ENCODE peak calls at places on chromosomes 12 and 14, in seven cellular contexts. One of them, this sample, is unnamed.

GRCh38 chr12:104190151-104190550 is 25.4 kb upstream of the TXNRD1 start:
- DNase-seq in HCT116: no peak
- DNase-seq in GM12878: no peak
- DNase-seq in H1: no peak
- DNase-seq in SK-N-SH: no peak
- DNase-seq in HepG2: no peak
- DNase-seq in K562: no peak
- DNase-seq in this sample: no peak

GRCh38 chr12:66662179-66662578 is 16.7 kb downstream of the GRIP1 start:
- DNase-seq in HCT116: no peak
- DNase-seq in GM12878: no peak
- DNase-seq in H1: no peak
- DNase-seq in SK-N-SH: no peak
- DNase-seq in HepG2: no peak
- DNase-seq in K562: no peak
- DNase-seq in this sample: peak

GRCh38 chr14:94663965-94664704 is 51.9 kb downstream of the SERPINA3 start:
- DNase-seq in HCT116: no peak
- DNase-seq in GM12878: no peak
- DNase-seq in H1: no peak
- DNase-seq in SK-N-SH: no peak
- DNase-seq in HepG2: no peak
- DNase-seq in K562: no peak
- DNase-seq in this sample: no peak

GRCh38 chr14:31360919-31361662 is 59.3 kb downstream of the HEATR5A start:
- DNase-seq in HCT116: no peak
- DNase-seq in GM12878: no peak
- DNase-seq in H1: no peak
- DNase-seq in SK-N-SH: no peak
- DNase-seq in HepG2: no peak
- DNase-seq in K562: no peak
- DNase-seq in this sample: no peak

GRCh38 chr12:132622437-132623071 is 4.0 kb downstream of the P2RX2 start:
- DNase-seq in HCT116: no peak
- DNase-seq in GM12878: no peak
- DNase-seq in H1: no peak
- DNase-seq in SK-N-SH: no peak
- DNase-seq in HepG2: no peak
- DNase-seq in K562: no peak
- DNase-seq in this sample: peak

GRCh38 chr12:26831959-26832816 is 806 bp downstream of the ITPR2 start:
- DNase-seq in HCT116: peak
- DNase-seq in GM12878: no peak
- DNase-seq in H1: peak
- DNase-seq in SK-N-SH: peak
- DNase-seq in HepG2: peak
- DNase-seq in K562: peak
- DNase-seq in this sample: peak

GRCh38 chr12:41485203-41485602 is 297.1 kb downstream of the PDZRN4 start:
- DNase-seq in HCT116: no peak
- DNase-seq in GM12878: no peak
- DNase-seq in H1: no peak
- DNase-seq in SK-N-SH: no peak
- DNase-seq in HepG2: no peak
- DNase-seq in K562: no peak
- DNase-seq in this sample: no peak

GRCh38 chr14:58638231-58639205 is 756 bp downstream of the DACT1 start:
- DNase-seq in HCT116: no peak
- DNase-seq in GM12878: no peak
- DNase-seq in H1: peak
- DNase-seq in SK-N-SH: peak
- DNase-seq in HepG2: no peak
- DNase-seq in K562: no peak
- DNase-seq in this sample: no peak

GRCh38 chr14:26427059-26427458 is 170.8 kb downstream of the NOVA1 start:
- DNase-seq in HCT116: no peak
- DNase-seq in GM12878: no peak
- DNase-seq in H1: no peak
- DNase-seq in SK-N-SH: no peak
- DNase-seq in HepG2: no peak
- DNase-seq in K562: no peak
- DNase-seq in this sample: no peak

GRCh38 chr12:50568338-50569155 is 63.8 kb downstream of the DIP2B start:
- DNase-seq in HCT116: no peak
- DNase-seq in GM12878: no peak
- DNase-seq in H1: no peak
- DNase-seq in SK-N-SH: no peak
- DNase-seq in HepG2: no peak
- DNase-seq in K562: no peak
- DNase-seq in this sample: no peak

GRCh38 chr12:77167801-77168200 is 102.4 kb upstream of the E2F7 start:
- DNase-seq in HCT116: no peak
- DNase-seq in GM12878: no peak
- DNase-seq in H1: no peak
- DNase-seq in SK-N-SH: no peak
- DNase-seq in HepG2: no peak
- DNase-seq in K562: no peak
- DNase-seq in this sample: no peak

GRCh38 chr14:65301862-65302539 is 110.5 kb upstream of the FUT8 start:
- DNase-seq in HCT116: no peak
- DNase-seq in GM12878: peak
- DNase-seq in H1: no peak
- DNase-seq in SK-N-SH: no peak
- DNase-seq in HepG2: peak
- DNase-seq in K562: peak
- DNase-seq in this sample: no peak

GRCh38 chr12:74449872-74450271 is 87.8 kb upstream of the ATXN7L3B start:
- DNase-seq in HCT116: peak
- DNase-seq in GM12878: no peak
- DNase-seq in H1: no peak
- DNase-seq in SK-N-SH: no peak
- DNase-seq in HepG2: no peak
- DNase-seq in K562: no peak
- DNase-seq in this sample: no peak

GRCh38 chr14:34220311-34220710 is 241.7 kb downstream of the SPTSSA start:
- DNase-seq in HCT116: no peak
- DNase-seq in GM12878: no peak
- DNase-seq in H1: no peak
- DNase-seq in SK-N-SH: no peak
- DNase-seq in HepG2: no peak
- DNase-seq in K562: no peak
- DNase-seq in this sample: no peak

GRCh38 chr12:96047621-96048211 is 12.3 kb upstream of the LTA4H start:
- DNase-seq in HCT116: peak
- DNase-seq in GM12878: peak
- DNase-seq in H1: no peak
- DNase-seq in SK-N-SH: no peak
- DNase-seq in HepG2: peak
- DNase-seq in K562: no peak
- DNase-seq in this sample: peak

GRCh38 chr12:49798248-49798647 is 30.0 kb downstream of the NCKAP5L start:
- DNase-seq in HCT116: no peak
- DNase-seq in GM12878: no peak
- DNase-seq in H1: no peak
- DNase-seq in SK-N-SH: no peak
- DNase-seq in HepG2: no peak
- DNase-seq in K562: no peak
- DNase-seq in this sample: no peak

GRCh38 chr12:109847166-109847700 is 14.0 kb upstream of the TRPV4 start:
- DNase-seq in HCT116: no peak
- DNase-seq in GM12878: no peak
- DNase-seq in H1: no peak
- DNase-seq in SK-N-SH: no peak
- DNase-seq in HepG2: no peak
- DNase-seq in K562: no peak
- DNase-seq in this sample: no peak

GRCh38 chr12:81778719-81779118 is 19.6 kb upstream of the PPFIA2 start:
- DNase-seq in HCT116: no peak
- DNase-seq in GM12878: no peak
- DNase-seq in H1: no peak
- DNase-seq in SK-N-SH: no peak
- DNase-seq in HepG2: no peak
- DNase-seq in K562: no peak
- DNase-seq in this sample: no peak

GRCh38 chr12:58905422-58905821 is 14.9 kb downstream of the LRIG3 start:
- DNase-seq in HCT116: no peak
- DNase-seq in GM12878: no peak
- DNase-seq in H1: no peak
- DNase-seq in SK-N-SH: no peak
- DNase-seq in HepG2: no peak
- DNase-seq in K562: no peak
- DNase-seq in this sample: no peak

GRCh38 chr14:69161590-69161989 is 8.7 kb upstream of the DCAF5 start:
- DNase-seq in HCT116: no peak
- DNase-seq in GM12878: no peak
- DNase-seq in H1: no peak
- DNase-seq in SK-N-SH: no peak
- DNase-seq in HepG2: no peak
- DNase-seq in K562: no peak
- DNase-seq in this sample: no peak

GRCh38 chr12:120368789-120369475 is at the start of gene MSI1:
- DNase-seq in HCT116: no peak
- DNase-seq in GM12878: no peak
- DNase-seq in H1: peak
- DNase-seq in SK-N-SH: peak
- DNase-seq in HepG2: no peak
- DNase-seq in K562: no peak
- DNase-seq in this sample: peak

GRCh38 chr14:55913324-55914035 is 204.7 kb upstream of the PELI2 start:
- DNase-seq in HCT116: no peak
- DNase-seq in GM12878: no peak
- DNase-seq in H1: no peak
- DNase-seq in SK-N-SH: no peak
- DNase-seq in HepG2: no peak
- DNase-seq in K562: no peak
- DNase-seq in this sample: no peak

GRCh38 chr12:66776974-66777373 is 98.1 kb upstream of the GRIP1 start:
- DNase-seq in HCT116: no peak
- DNase-seq in GM12878: peak
- DNase-seq in H1: no peak
- DNase-seq in SK-N-SH: no peak
- DNase-seq in HepG2: no peak
- DNase-seq in K562: no peak
- DNase-seq in this sample: no peak

GRCh38 chr14:104425171-104425681 is 154.3 kb upstream of the C14orf180 start:
- DNase-seq in HCT116: no peak
- DNase-seq in GM12878: no peak
- DNase-seq in H1: no peak
- DNase-seq in SK-N-SH: peak
- DNase-seq in HepG2: no peak
- DNase-seq in K562: no peak
- DNase-seq in this sample: no peak

GRCh38 chr12:116310082-116310481 is 32.6 kb upstream of the MED13L start:
- DNase-seq in HCT116: no peak
- DNase-seq in GM12878: no peak
- DNase-seq in H1: no peak
- DNase-seq in SK-N-SH: no peak
- DNase-seq in HepG2: no peak
- DNase-seq in K562: no peak
- DNase-seq in this sample: no peak

GRCh38 chr14:105375635-105376057 is 22.7 kb upstream of the TEX22 start:
- DNase-seq in HCT116: no peak
- DNase-seq in GM12878: no peak
- DNase-seq in H1: no peak
- DNase-seq in SK-N-SH: no peak
- DNase-seq in HepG2: no peak
- DNase-seq in K562: no peak
- DNase-seq in this sample: no peak

DNA sequence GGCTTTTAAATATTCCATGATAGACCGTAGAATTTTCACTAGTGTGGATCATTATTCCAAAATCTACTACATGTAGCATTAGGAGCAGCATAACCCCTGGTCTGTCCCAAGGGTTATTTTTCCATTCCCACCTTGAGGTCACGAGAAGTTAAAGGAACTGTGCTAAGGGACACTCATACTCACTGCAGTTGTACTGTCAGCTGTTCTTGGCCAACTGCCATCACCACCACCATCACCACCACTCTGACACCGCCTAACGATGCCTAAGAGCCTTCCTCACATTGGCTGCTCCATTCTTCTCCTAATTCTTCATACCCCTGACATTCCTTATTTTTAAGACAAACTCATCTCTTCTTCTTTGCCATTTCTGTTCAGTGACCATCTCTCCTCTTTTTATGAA is 13.4 kb upstream of the PTGDR start:
- DNase-seq in HCT116: no peak
- DNase-seq in GM12878: no peak
- DNase-seq in H1: no peak
- DNase-seq in SK-N-SH: no peak
- DNase-seq in HepG2: no peak
- DNase-seq in K562: no peak
- DNase-seq in this sample: no peak
- TF ChIP-seq JUND in HCT116: no peak
- TF ChIP-seq JUND in GM12878: no peak
- TF ChIP-seq JUND in H1: no peak
- TF ChIP-seq JUND in SK-N-SH: no peak
- TF ChIP-seq JUND in HepG2: no peak
- TF ChIP-seq JUND in K562: no peak
- TF ChIP-seq JUND in this sample: no peak

GRCh38 chr14:92680781-92681650 is 67.4 kb downstream of the LGMN start:
- DNase-seq in HCT116: peak
- DNase-seq in GM12878: no peak
- DNase-seq in H1: peak
- DNase-seq in SK-N-SH: peak
- DNase-seq in HepG2: peak
- DNase-seq in K562: peak
- DNase-seq in this sample: peak
- TF ChIP-seq JUND in HCT116: no peak
- TF ChIP-seq JUND in GM12878: no peak
- TF ChIP-seq JUND in H1: peak
- TF ChIP-seq JUND in SK-N-SH: no peak
- TF ChIP-seq JUND in HepG2: no peak
- TF ChIP-seq JUND in K562: no peak
- TF ChIP-seq JUND in this sample: no peak

GRCh38 chr12:56571131-56571530 is 49.5 kb downstream of the RBMS2 start:
- DNase-seq in HCT116: no peak
- DNase-seq in GM12878: no peak
- DNase-seq in H1: no peak
- DNase-seq in SK-N-SH: no peak
- DNase-seq in HepG2: no peak
- DNase-seq in K562: no peak
- DNase-seq in this sample: peak

GRCh38 chr12:56565510-56566101 is 44.0 kb downstream of the RBMS2 start:
- DNase-seq in HCT116: no peak
- DNase-seq in GM12878: no peak
- DNase-seq in H1: peak
- DNase-seq in SK-N-SH: no peak
- DNase-seq in HepG2: peak
- DNase-seq in K562: peak
- DNase-seq in this sample: peak
- TF ChIP-seq JUND in HCT116: no peak
- TF ChIP-seq JUND in GM12878: no peak
- TF ChIP-seq JUND in H1: no peak
- TF ChIP-seq JUND in SK-N-SH: no peak
- TF ChIP-seq JUND in HepG2: no peak
- TF ChIP-seq JUND in K562: peak
- TF ChIP-seq JUND in this sample: no peak

DNA sequence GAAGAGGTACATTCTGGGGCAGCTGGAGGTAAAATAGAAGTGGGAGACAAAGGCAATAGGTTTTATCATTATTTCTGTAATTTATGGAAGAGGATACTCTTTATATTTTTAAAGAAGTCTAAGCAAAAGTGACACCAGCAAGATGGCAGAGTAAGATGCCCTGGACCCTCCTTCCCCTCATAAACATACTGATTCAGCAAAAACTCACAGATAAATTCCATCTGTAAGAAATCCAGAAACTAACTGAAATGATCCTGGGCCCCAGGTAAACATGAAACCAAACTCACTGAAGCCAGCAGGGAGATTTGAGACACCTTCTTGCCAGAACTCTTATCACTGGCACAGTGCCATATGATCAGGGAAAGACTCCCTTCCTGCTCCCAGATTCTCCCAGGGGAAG is 79.9 kb downstream of the GCH1 start:
- DNase-seq in HCT116: no peak
- DNase-seq in GM12878: no peak
- DNase-seq in H1: no peak
- DNase-seq in SK-N-SH: no peak
- DNase-seq in HepG2: no peak
- DNase-seq in K562: no peak
- DNase-seq in this sample: no peak
- TF ChIP-seq JUND in HCT116: no peak
- TF ChIP-seq JUND in GM12878: no peak
- TF ChIP-seq JUND in H1: no peak
- TF ChIP-seq JUND in SK-N-SH: no peak
- TF ChIP-seq JUND in HepG2: no peak
- TF ChIP-seq JUND in K562: no peak
- TF ChIP-seq JUND in this sample: no peak